ENCODE peak calls at places on chromosomes 5 and 9, in six cellular contexts. One of them, this sample, is unnamed.

GRCh38 chr5:154358410-154359221 is 87.2 kb upstream of the SAP30L start:
- DNase-seq in ovary: peak
- DNase-seq in GM12865: no peak
- DNase-seq in cardiac muscle cell: no peak
- DNase-seq in NT2/D1: no peak
- DNase-seq in dorsolateral prefrontal cortex: no peak
- DNase-seq in this sample: no peak

GRCh38 chr9:33142531-33142930 is 24.6 kb downstream of the B4GALT1 start:
- DNase-seq in NT2/D1: no peak
- DNase-seq in GM12865: peak
- DNase-seq in cardiac muscle cell: no peak
- DNase-seq in ovary: no peak
- DNase-seq in dorsolateral prefrontal cortex: no peak
- DNase-seq in this sample: no peak

GRCh38 chr9:5144217-5144616 is 41.2 kb downstream of the INSL6 start:
- DNase-seq in GM12865: no peak
- DNase-seq in ovary: no peak
- DNase-seq in dorsolateral prefrontal cortex: no peak
- DNase-seq in cardiac muscle cell: no peak
- DNase-seq in NT2/D1: no peak
- DNase-seq in this sample: no peak

GRCh38 chr9:116572095-116572748 is 114.9 kb upstream of the TRIM32 start:
- DNase-seq in ovary: peak
- DNase-seq in dorsolateral prefrontal cortex: peak
- DNase-seq in NT2/D1: peak
- DNase-seq in GM12865: peak
- DNase-seq in cardiac muscle cell: peak
- DNase-seq in this sample: peak

GRCh38 chr9:137786511-137786920 is 91.1 kb upstream of the CACNA1B start:
- DNase-seq in dorsolateral prefrontal cortex: no peak
- DNase-seq in NT2/D1: no peak
- DNase-seq in cardiac muscle cell: no peak
- DNase-seq in GM12865: no peak
- DNase-seq in ovary: no peak
- DNase-seq in this sample: no peak

GRCh38 chr5:160353379-160353778 is 17.0 kb downstream of the C1QTNF2 start:
- DNase-seq in ovary: no peak
- DNase-seq in NT2/D1: no peak
- DNase-seq in cardiac muscle cell: no peak
- DNase-seq in dorsolateral prefrontal cortex: no peak
- DNase-seq in GM12865: no peak
- DNase-seq in this sample: no peak

GRCh38 chr9:124941689-124942561 is 1.0 kb upstream of the GOLGA1 start:
- DNase-seq in dorsolateral prefrontal cortex: no peak
- DNase-seq in cardiac muscle cell: peak
- DNase-seq in GM12865: peak
- DNase-seq in NT2/D1: peak
- DNase-seq in ovary: peak
- DNase-seq in this sample: no peak

GRCh38 chr5:148297695-148298094 is 14.5 kb upstream of the SPINK7 start:
- DNase-seq in ovary: no peak
- DNase-seq in cardiac muscle cell: no peak
- DNase-seq in GM12865: no peak
- DNase-seq in dorsolateral prefrontal cortex: no peak
- DNase-seq in NT2/D1: no peak
- DNase-seq in this sample: no peak

GRCh38 chr5:145465487-145466263 is 369.5 kb downstream of the PRELID2 start:
- DNase-seq in cardiac muscle cell: no peak
- DNase-seq in NT2/D1: no peak
- DNase-seq in ovary: no peak
- DNase-seq in dorsolateral prefrontal cortex: no peak
- DNase-seq in GM12865: no peak
- DNase-seq in this sample: no peak

GRCh38 chr5:94072116-94072515 is 330.7 kb upstream of the POU5F2 start:
- DNase-seq in NT2/D1: no peak
- DNase-seq in ovary: no peak
- DNase-seq in GM12865: no peak
- DNase-seq in dorsolateral prefrontal cortex: no peak
- DNase-seq in cardiac muscle cell: no peak
- DNase-seq in this sample: peak

GRCh38 chr5:55624841-55625602 is 87.1 kb downstream of the SLC38A9 start:
- DNase-seq in NT2/D1: no peak
- DNase-seq in GM12865: no peak
- DNase-seq in dorsolateral prefrontal cortex: no peak
- DNase-seq in cardiac muscle cell: no peak
- DNase-seq in ovary: no peak
- DNase-seq in this sample: no peak
- H3K4me3 ChIP-seq in NT2/D1: no peak
- H3K4me3 ChIP-seq in GM12865: no peak
- H3K4me3 ChIP-seq in dorsolateral prefrontal cortex: no peak
- H3K4me3 ChIP-seq in cardiac muscle cell: no peak
- H3K4me3 ChIP-seq in ovary: no peak
- H3K4me3 ChIP-seq in this sample: no peak

DNA sequence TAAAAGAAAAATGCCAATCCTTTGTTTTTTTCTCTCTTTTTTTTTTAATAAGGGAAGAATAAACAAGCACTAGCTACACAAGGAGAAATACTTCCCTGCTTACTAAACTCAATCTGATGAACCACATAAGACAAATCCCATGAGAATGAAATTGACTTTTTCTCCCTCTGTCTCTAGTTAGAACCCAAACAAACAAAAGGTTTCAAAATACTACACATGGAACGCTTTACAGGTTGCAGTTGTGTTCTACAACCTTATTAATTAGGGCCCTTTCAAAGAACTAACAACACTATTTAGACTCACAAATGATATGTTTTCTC is 124.5 kb downstream of the PDE4D start:
- DNase-seq in cardiac muscle cell: no peak
- DNase-seq in dorsolateral prefrontal cortex: no peak
- DNase-seq in NT2/D1: no peak
- DNase-seq in ovary: no peak
- DNase-seq in GM12865: no peak
- DNase-seq in this sample: no peak
- H3K4me3 ChIP-seq in cardiac muscle cell: peak
- H3K4me3 ChIP-seq in dorsolateral prefrontal cortex: peak
- H3K4me3 ChIP-seq in NT2/D1: peak
- H3K4me3 ChIP-seq in ovary: peak
- H3K4me3 ChIP-seq in GM12865: peak
- H3K4me3 ChIP-seq in this sample: peak

DNA sequence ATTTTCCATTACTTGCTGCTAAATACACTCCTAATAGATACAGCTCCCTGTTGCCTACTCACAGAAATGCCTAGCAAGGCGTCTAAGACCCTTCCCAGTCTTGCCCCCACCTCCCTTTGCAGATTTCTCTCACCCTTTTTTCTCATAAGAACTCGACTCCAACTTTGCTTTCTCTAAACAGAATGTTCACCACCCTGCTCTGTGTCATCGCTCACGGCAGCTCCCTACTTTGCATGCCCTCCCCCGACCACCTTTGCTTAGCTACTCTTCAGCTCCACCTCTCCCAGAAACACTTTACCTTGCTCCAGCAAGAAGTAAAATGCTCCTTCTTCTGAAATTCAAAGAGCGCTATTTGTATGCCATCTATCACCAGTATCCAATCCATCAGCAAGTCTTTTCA is 15.2 kb upstream of the PPP1R2B start:
- DNase-seq in dorsolateral prefrontal cortex: no peak
- DNase-seq in GM12865: no peak
- DNase-seq in ovary: no peak
- DNase-seq in cardiac muscle cell: no peak
- DNase-seq in NT2/D1: no peak
- DNase-seq in this sample: no peak
- H3K4me3 ChIP-seq in dorsolateral prefrontal cortex: no peak
- H3K4me3 ChIP-seq in GM12865: no peak
- H3K4me3 ChIP-seq in ovary: no peak
- H3K4me3 ChIP-seq in cardiac muscle cell: no peak
- H3K4me3 ChIP-seq in NT2/D1: no peak
- H3K4me3 ChIP-seq in this sample: no peak

GRCh38 chr5:150000990-150001659 is 586 bp downstream of the HMGXB3 start:
- DNase-seq in ovary: no peak
- DNase-seq in NT2/D1: no peak
- DNase-seq in cardiac muscle cell: peak
- DNase-seq in dorsolateral prefrontal cortex: no peak
- DNase-seq in GM12865: peak
- DNase-seq in this sample: no peak

GRCh38 chr5:150000261-150000989 is at the start of the genes HMGXB3 and TIGD6:
- DNase-seq in GM12865: peak
- DNase-seq in dorsolateral prefrontal cortex: peak
- DNase-seq in cardiac muscle cell: peak
- DNase-seq in NT2/D1: peak
- DNase-seq in ovary: peak
- DNase-seq in this sample: peak

GRCh38 chr5:149999866-150000260 is 591 bp downstream of the TIGD6 start:
- DNase-seq in GM12865: no peak
- DNase-seq in NT2/D1: no peak
- DNase-seq in dorsolateral prefrontal cortex: no peak
- DNase-seq in cardiac muscle cell: no peak
- DNase-seq in ovary: no peak
- DNase-seq in this sample: no peak

GRCh38 chr5:149998281-149998680 is 2.2 kb downstream of the TIGD6 start:
- DNase-seq in cardiac muscle cell: no peak
- DNase-seq in GM12865: no peak
- DNase-seq in dorsolateral prefrontal cortex: no peak
- DNase-seq in NT2/D1: no peak
- DNase-seq in ovary: no peak
- DNase-seq in this sample: no peak

DNA sequence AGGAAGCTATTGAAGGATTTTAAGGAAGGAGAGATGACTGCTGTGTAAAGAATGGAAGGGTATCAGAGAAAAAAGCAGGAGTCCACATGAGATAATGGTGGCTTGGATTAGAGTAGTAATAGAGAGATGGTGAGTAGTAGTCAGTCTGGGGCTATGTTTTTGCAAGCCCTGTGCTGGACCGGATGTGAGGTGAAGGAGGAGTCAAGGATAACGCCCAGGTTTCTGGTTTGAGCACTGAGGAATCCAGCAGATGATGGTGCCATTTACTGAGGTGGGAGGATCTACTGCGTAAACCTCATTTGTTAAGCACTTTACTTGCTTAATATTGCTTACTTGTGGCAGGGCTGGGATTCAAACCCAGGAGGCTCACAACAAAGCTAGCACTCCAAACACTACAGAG is 1.1 kb downstream of the TIGD6 start:
- DNase-seq in GM12865: peak
- DNase-seq in dorsolateral prefrontal cortex: no peak
- DNase-seq in NT2/D1: no peak
- DNase-seq in cardiac muscle cell: no peak
- DNase-seq in ovary: no peak
- DNase-seq in this sample: no peak
- H3K4me3 ChIP-seq in GM12865: peak
- H3K4me3 ChIP-seq in dorsolateral prefrontal cortex: peak
- H3K4me3 ChIP-seq in NT2/D1: peak
- H3K4me3 ChIP-seq in cardiac muscle cell: peak
- H3K4me3 ChIP-seq in ovary: no peak
- H3K4me3 ChIP-seq in this sample: peak

GRCh38 chr5:60487885-60488425 is 212.0 kb downstream of the DEPDC1B start:
- DNase-seq in cardiac muscle cell: no peak
- DNase-seq in ovary: no peak
- DNase-seq in dorsolateral prefrontal cortex: peak
- DNase-seq in NT2/D1: no peak
- DNase-seq in GM12865: no peak
- DNase-seq in this sample: no peak

GRCh38 chr5:60489377-60489776 is 210.6 kb downstream of the DEPDC1B start:
- DNase-seq in GM12865: no peak
- DNase-seq in cardiac muscle cell: no peak
- DNase-seq in ovary: no peak
- DNase-seq in dorsolateral prefrontal cortex: no peak
- DNase-seq in NT2/D1: no peak
- DNase-seq in this sample: no peak

GRCh38 chr5:60488466-60489130 is 211.4 kb downstream of the DEPDC1B start:
- DNase-seq in dorsolateral prefrontal cortex: no peak
- DNase-seq in ovary: no peak
- DNase-seq in cardiac muscle cell: no peak
- DNase-seq in NT2/D1: no peak
- DNase-seq in GM12865: no peak
- DNase-seq in this sample: peak

GRCh38 chr5:60490597-60491166 is 209.3 kb downstream of the DEPDC1B start:
- DNase-seq in cardiac muscle cell: no peak
- DNase-seq in NT2/D1: no peak
- DNase-seq in GM12865: no peak
- DNase-seq in dorsolateral prefrontal cortex: no peak
- DNase-seq in ovary: no peak
- DNase-seq in this sample: no peak

DNA sequence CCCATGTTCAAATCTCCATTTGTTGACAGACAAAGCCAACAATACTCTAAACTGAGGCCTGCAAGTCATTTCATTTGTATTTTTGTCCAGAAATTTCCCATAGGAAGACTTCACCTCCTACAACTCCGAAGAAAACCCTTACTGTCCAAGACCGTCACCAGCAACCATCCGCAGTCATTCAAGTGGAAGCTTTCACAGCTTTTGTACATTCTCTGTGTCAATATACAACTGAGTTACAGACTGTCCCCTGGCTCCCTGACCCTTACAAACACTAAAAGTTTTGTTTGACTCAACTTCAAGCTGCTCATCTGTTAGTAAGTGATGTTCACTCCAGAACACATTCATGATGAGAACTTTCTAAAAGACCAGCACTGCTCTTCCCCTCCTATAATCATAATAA is 210.1 kb downstream of the DEPDC1B start:
- DNase-seq in NT2/D1: no peak
- DNase-seq in dorsolateral prefrontal cortex: no peak
- DNase-seq in ovary: no peak
- DNase-seq in GM12865: no peak
- DNase-seq in cardiac muscle cell: no peak
- DNase-seq in this sample: no peak
- H3K4me3 ChIP-seq in NT2/D1: no peak
- H3K4me3 ChIP-seq in dorsolateral prefrontal cortex: no peak
- H3K4me3 ChIP-seq in ovary: no peak
- H3K4me3 ChIP-seq in GM12865: no peak
- H3K4me3 ChIP-seq in cardiac muscle cell: no peak
- H3K4me3 ChIP-seq in this sample: no peak